ENCODE peak calls at places on chromosomes 13 and 19, in seven cellular contexts. One of them, this sample, is unnamed.

GRCh38 chr13:33153421-33154381 is 131.9 kb downstream of the STARD13 start:
- DNase-seq in stimulated activated CD4-positive, alpha-beta T cell treated with anti-CD3 and anti-CD28 coated beads, Interleukin-12 subunit alpha, Interleukin-12 subunit beta, amount 100 ng/mL, for 24 hours: no peak
- DNase-seq in GF-D8: no peak
- DNase-seq in bronchial epithelial cell: peak; percentile 15
- DNase-seq in activated naive CD4-positive, alpha-beta T cell treated with anti-CD3 and anti-CD28 coated beads for 36 hours: no peak
- DNase-seq in HEK293T: no peak
- DNase-seq in A172: no peak
- DNase-seq in this sample: no peak

GRCh38 chr19:6056282-6056741 is 54.0 kb downstream of the RFX2 start:
- DNase-seq in stimulated activated CD4-positive, alpha-beta T cell treated with anti-CD3 and anti-CD28 coated beads, Interleukin-12 subunit alpha, Interleukin-12 subunit beta, amount 100 ng/mL, for 24 hours: no peak
- DNase-seq in GF-D8: no peak
- DNase-seq in bronchial epithelial cell: no peak
- DNase-seq in activated naive CD4-positive, alpha-beta T cell treated with anti-CD3 and anti-CD28 coated beads for 36 hours: no peak
- DNase-seq in HEK293T: no peak
- DNase-seq in A172: no peak
- DNase-seq in this sample: no peak

GRCh38 chr13:77732287-77732686 is 34.8 kb downstream of the SLAIN1 start:
- DNase-seq in stimulated activated CD4-positive, alpha-beta T cell treated with anti-CD3 and anti-CD28 coated beads, Interleukin-12 subunit alpha, Interleukin-12 subunit beta, amount 100 ng/mL, for 24 hours: no peak
- DNase-seq in GF-D8: no peak
- DNase-seq in bronchial epithelial cell: no peak
- DNase-seq in activated naive CD4-positive, alpha-beta T cell treated with anti-CD3 and anti-CD28 coated beads for 36 hours: no peak
- DNase-seq in HEK293T: no peak
- DNase-seq in A172: no peak
- DNase-seq in this sample: no peak

GRCh38 chr19:17001603-17002183 is 24.9 kb downstream of the CPAMD8 start:
- DNase-seq in stimulated activated CD4-positive, alpha-beta T cell treated with anti-CD3 and anti-CD28 coated beads, Interleukin-12 subunit alpha, Interleukin-12 subunit beta, amount 100 ng/mL, for 24 hours: peak; percentile 40
- DNase-seq in GF-D8: no peak
- DNase-seq in bronchial epithelial cell: no peak
- DNase-seq in activated naive CD4-positive, alpha-beta T cell treated with anti-CD3 and anti-CD28 coated beads for 36 hours: peak; percentile 90
- DNase-seq in HEK293T: no peak
- DNase-seq in A172: no peak
- DNase-seq in this sample: no peak

GRCh38 chr13:97844151-97844550 is 109.3 kb upstream of the IPO5 start:
- DNase-seq in stimulated activated CD4-positive, alpha-beta T cell treated with anti-CD3 and anti-CD28 coated beads, Interleukin-12 subunit alpha, Interleukin-12 subunit beta, amount 100 ng/mL, for 24 hours: no peak
- DNase-seq in GF-D8: no peak
- DNase-seq in bronchial epithelial cell: peak; percentile 29
- DNase-seq in activated naive CD4-positive, alpha-beta T cell treated with anti-CD3 and anti-CD28 coated beads for 36 hours: no peak
- DNase-seq in HEK293T: no peak
- DNase-seq in A172: no peak
- DNase-seq in this sample: no peak

GRCh38 chr13:110227864-110228643 is 78.9 kb downstream of the COL4A1 start:
- DNase-seq in stimulated activated CD4-positive, alpha-beta T cell treated with anti-CD3 and anti-CD28 coated beads, Interleukin-12 subunit alpha, Interleukin-12 subunit beta, amount 100 ng/mL, for 24 hours: no peak
- DNase-seq in GF-D8: no peak
- DNase-seq in bronchial epithelial cell: no peak
- DNase-seq in activated naive CD4-positive, alpha-beta T cell treated with anti-CD3 and anti-CD28 coated beads for 36 hours: no peak
- DNase-seq in HEK293T: no peak
- DNase-seq in A172: no peak
- DNase-seq in this sample: no peak

GRCh38 chr19:54376610-54377009 is 11.9 kb upstream of the LAIR1 start:
- DNase-seq in stimulated activated CD4-positive, alpha-beta T cell treated with anti-CD3 and anti-CD28 coated beads, Interleukin-12 subunit alpha, Interleukin-12 subunit beta, amount 100 ng/mL, for 24 hours: no peak
- DNase-seq in GF-D8: no peak
- DNase-seq in bronchial epithelial cell: no peak
- DNase-seq in activated naive CD4-positive, alpha-beta T cell treated with anti-CD3 and anti-CD28 coated beads for 36 hours: no peak
- DNase-seq in HEK293T: no peak
- DNase-seq in A172: no peak
- DNase-seq in this sample: no peak

GRCh38 chr13:47875206-47875605 is 125.9 kb downstream of the SUCLA2 start:
- DNase-seq in stimulated activated CD4-positive, alpha-beta T cell treated with anti-CD3 and anti-CD28 coated beads, Interleukin-12 subunit alpha, Interleukin-12 subunit beta, amount 100 ng/mL, for 24 hours: no peak
- DNase-seq in GF-D8: no peak
- DNase-seq in bronchial epithelial cell: no peak
- DNase-seq in activated naive CD4-positive, alpha-beta T cell treated with anti-CD3 and anti-CD28 coated beads for 36 hours: no peak
- DNase-seq in HEK293T: no peak
- DNase-seq in A172: no peak
- DNase-seq in this sample: no peak

GRCh38 chr19:47013041-47013517 is 6.6 kb upstream of the NPAS1 start:
- DNase-seq in stimulated activated CD4-positive, alpha-beta T cell treated with anti-CD3 and anti-CD28 coated beads, Interleukin-12 subunit alpha, Interleukin-12 subunit beta, amount 100 ng/mL, for 24 hours: peak; percentile 61
- DNase-seq in GF-D8: peak; percentile 30
- DNase-seq in bronchial epithelial cell: peak; percentile 51
- DNase-seq in activated naive CD4-positive, alpha-beta T cell treated with anti-CD3 and anti-CD28 coated beads for 36 hours: peak; percentile 75
- DNase-seq in HEK293T: peak; percentile 89
- DNase-seq in A172: peak; percentile 57
- DNase-seq in this sample: peak; percentile 70

GRCh38 chr19:19618384-19619051 is at the start of gene PBX4:
- DNase-seq in stimulated activated CD4-positive, alpha-beta T cell treated with anti-CD3 and anti-CD28 coated beads, Interleukin-12 subunit alpha, Interleukin-12 subunit beta, amount 100 ng/mL, for 24 hours: peak; percentile 99
- DNase-seq in GF-D8: peak; percentile 21
- DNase-seq in bronchial epithelial cell: peak; percentile 71
- DNase-seq in activated naive CD4-positive, alpha-beta T cell treated with anti-CD3 and anti-CD28 coated beads for 36 hours: peak; percentile 99
- DNase-seq in HEK293T: peak; percentile 98
- DNase-seq in A172: peak; percentile 87
- DNase-seq in this sample: peak; percentile 82

GRCh38 chr19:3968556-3969434 is 2.1 kb downstream of the DAPK3 start:
- DNase-seq in stimulated activated CD4-positive, alpha-beta T cell treated with anti-CD3 and anti-CD28 coated beads, Interleukin-12 subunit alpha, Interleukin-12 subunit beta, amount 100 ng/mL, for 24 hours: no peak
- DNase-seq in GF-D8: no peak
- DNase-seq in bronchial epithelial cell: peak; percentile 97
- DNase-seq in activated naive CD4-positive, alpha-beta T cell treated with anti-CD3 and anti-CD28 coated beads for 36 hours: no peak
- DNase-seq in HEK293T: peak; percentile 80
- DNase-seq in A172: peak; percentile 100
- DNase-seq in this sample: peak; percentile 92

GRCh38 chr13:80217614-80218456 is 123.1 kb downstream of the SPRY2 start:
- DNase-seq in stimulated activated CD4-positive, alpha-beta T cell treated with anti-CD3 and anti-CD28 coated beads, Interleukin-12 subunit alpha, Interleukin-12 subunit beta, amount 100 ng/mL, for 24 hours: no peak
- DNase-seq in GF-D8: no peak
- DNase-seq in bronchial epithelial cell: peak; percentile 83
- DNase-seq in activated naive CD4-positive, alpha-beta T cell treated with anti-CD3 and anti-CD28 coated beads for 36 hours: no peak
- DNase-seq in HEK293T: no peak
- DNase-seq in A172: peak; percentile 80
- DNase-seq in this sample: no peak

GRCh38 chr13:104657196-104657595 is 1591.0 kb upstream of the SLC10A2 start:
- DNase-seq in stimulated activated CD4-positive, alpha-beta T cell treated with anti-CD3 and anti-CD28 coated beads, Interleukin-12 subunit alpha, Interleukin-12 subunit beta, amount 100 ng/mL, for 24 hours: no peak
- DNase-seq in GF-D8: no peak
- DNase-seq in bronchial epithelial cell: no peak
- DNase-seq in activated naive CD4-positive, alpha-beta T cell treated with anti-CD3 and anti-CD28 coated beads for 36 hours: no peak
- DNase-seq in HEK293T: no peak
- DNase-seq in A172: no peak
- DNase-seq in this sample: no peak

GRCh38 chr19:47107201-47107952 is 6.2 kb downstream of the ZC3H4 start:
- DNase-seq in stimulated activated CD4-positive, alpha-beta T cell treated with anti-CD3 and anti-CD28 coated beads, Interleukin-12 subunit alpha, Interleukin-12 subunit beta, amount 100 ng/mL, for 24 hours: no peak
- DNase-seq in GF-D8: peak; percentile 51
- DNase-seq in bronchial epithelial cell: peak; percentile 53
- DNase-seq in activated naive CD4-positive, alpha-beta T cell treated with anti-CD3 and anti-CD28 coated beads for 36 hours: peak; percentile 71
- DNase-seq in HEK293T: no peak
- DNase-seq in A172: no peak
- DNase-seq in this sample: no peak

GRCh38 chr13:113804017-113804702 is 45.1 kb downstream of the TMEM255B start:
- DNase-seq in stimulated activated CD4-positive, alpha-beta T cell treated with anti-CD3 and anti-CD28 coated beads, Interleukin-12 subunit alpha, Interleukin-12 subunit beta, amount 100 ng/mL, for 24 hours: no peak
- DNase-seq in GF-D8: no peak
- DNase-seq in bronchial epithelial cell: no peak
- DNase-seq in activated naive CD4-positive, alpha-beta T cell treated with anti-CD3 and anti-CD28 coated beads for 36 hours: no peak
- DNase-seq in HEK293T: no peak
- DNase-seq in A172: peak; percentile 52
- DNase-seq in this sample: no peak

GRCh38 chr19:13459351-13459750 is 46.9 kb downstream of the CACNA1A start:
- DNase-seq in stimulated activated CD4-positive, alpha-beta T cell treated with anti-CD3 and anti-CD28 coated beads, Interleukin-12 subunit alpha, Interleukin-12 subunit beta, amount 100 ng/mL, for 24 hours: no peak
- DNase-seq in GF-D8: no peak
- DNase-seq in bronchial epithelial cell: no peak
- DNase-seq in activated naive CD4-positive, alpha-beta T cell treated with anti-CD3 and anti-CD28 coated beads for 36 hours: no peak
- DNase-seq in HEK293T: no peak
- DNase-seq in A172: no peak
- DNase-seq in this sample: peak; percentile 28

GRCh38 chr13:38099751-38100150 is 230.2 kb upstream of the TRPC4 start:
- DNase-seq in stimulated activated CD4-positive, alpha-beta T cell treated with anti-CD3 and anti-CD28 coated beads, Interleukin-12 subunit alpha, Interleukin-12 subunit beta, amount 100 ng/mL, for 24 hours: no peak
- DNase-seq in GF-D8: no peak
- DNase-seq in bronchial epithelial cell: no peak
- DNase-seq in activated naive CD4-positive, alpha-beta T cell treated with anti-CD3 and anti-CD28 coated beads for 36 hours: no peak
- DNase-seq in HEK293T: no peak
- DNase-seq in A172: no peak
- DNase-seq in this sample: no peak

GRCh38 chr13:72960541-72960940 is 98.3 kb upstream of the KLF5 start:
- DNase-seq in stimulated activated CD4-positive, alpha-beta T cell treated with anti-CD3 and anti-CD28 coated beads, Interleukin-12 subunit alpha, Interleukin-12 subunit beta, amount 100 ng/mL, for 24 hours: no peak
- DNase-seq in GF-D8: no peak
- DNase-seq in bronchial epithelial cell: peak; percentile 78
- DNase-seq in activated naive CD4-positive, alpha-beta T cell treated with anti-CD3 and anti-CD28 coated beads for 36 hours: no peak
- DNase-seq in HEK293T: no peak
- DNase-seq in A172: no peak
- DNase-seq in this sample: no peak

GRCh38 chr19:6498294-6499036 is 3.6 kb downstream of the TUBB4A start:
- DNase-seq in stimulated activated CD4-positive, alpha-beta T cell treated with anti-CD3 and anti-CD28 coated beads, Interleukin-12 subunit alpha, Interleukin-12 subunit beta, amount 100 ng/mL, for 24 hours: no peak
- DNase-seq in GF-D8: peak; percentile 27
- DNase-seq in bronchial epithelial cell: no peak
- DNase-seq in activated naive CD4-positive, alpha-beta T cell treated with anti-CD3 and anti-CD28 coated beads for 36 hours: no peak
- DNase-seq in HEK293T: no peak
- DNase-seq in A172: no peak
- DNase-seq in this sample: no peak

GRCh38 chr19:53906211-53907192 is 2.6 kb upstream of the CACNG7 start:
- DNase-seq in stimulated activated CD4-positive, alpha-beta T cell treated with anti-CD3 and anti-CD28 coated beads, Interleukin-12 subunit alpha, Interleukin-12 subunit beta, amount 100 ng/mL, for 24 hours: peak; percentile 69
- DNase-seq in GF-D8: no peak
- DNase-seq in bronchial epithelial cell: no peak
- DNase-seq in activated naive CD4-positive, alpha-beta T cell treated with anti-CD3 and anti-CD28 coated beads for 36 hours: peak; percentile 69
- DNase-seq in HEK293T: peak; percentile 60
- DNase-seq in A172: no peak
- DNase-seq in this sample: no peak

GRCh38 chr13:72889496-72889895 is 107.6 kb downstream of the PIBF1 start:
- DNase-seq in stimulated activated CD4-positive, alpha-beta T cell treated with anti-CD3 and anti-CD28 coated beads, Interleukin-12 subunit alpha, Interleukin-12 subunit beta, amount 100 ng/mL, for 24 hours: no peak
- DNase-seq in GF-D8: no peak
- DNase-seq in bronchial epithelial cell: no peak
- DNase-seq in activated naive CD4-positive, alpha-beta T cell treated with anti-CD3 and anti-CD28 coated beads for 36 hours: no peak
- DNase-seq in HEK293T: no peak
- DNase-seq in A172: no peak
- DNase-seq in this sample: no peak

GRCh38 chr13:21326155-21327030 is 132.7 kb downstream of the ZDHHC20 start:
- DNase-seq in stimulated activated CD4-positive, alpha-beta T cell treated with anti-CD3 and anti-CD28 coated beads, Interleukin-12 subunit alpha, Interleukin-12 subunit beta, amount 100 ng/mL, for 24 hours: no peak
- DNase-seq in GF-D8: no peak
- DNase-seq in bronchial epithelial cell: peak; percentile 57
- DNase-seq in activated naive CD4-positive, alpha-beta T cell treated with anti-CD3 and anti-CD28 coated beads for 36 hours: peak; percentile 34
- DNase-seq in HEK293T: no peak
- DNase-seq in A172: peak; percentile 23
- DNase-seq in this sample: no peak

GRCh38 chr13:96824110-96824509 is 170.2 kb downstream of the OXGR1 start:
- DNase-seq in stimulated activated CD4-positive, alpha-beta T cell treated with anti-CD3 and anti-CD28 coated beads, Interleukin-12 subunit alpha, Interleukin-12 subunit beta, amount 100 ng/mL, for 24 hours: no peak
- DNase-seq in GF-D8: peak; percentile 23
- DNase-seq in bronchial epithelial cell: no peak
- DNase-seq in activated naive CD4-positive, alpha-beta T cell treated with anti-CD3 and anti-CD28 coated beads for 36 hours: no peak
- DNase-seq in HEK293T: no peak
- DNase-seq in A172: no peak
- DNase-seq in this sample: no peak